ENCODE peak calls at places on chromosomes 13 and 19, in five cellular contexts. H, P, K, U and X are unnamed samples. For H3K27me3, the result is how much of the 10 kb centered on the place peaks cover.

GRCh38 chr13:74560325-74560724 is 426.1 kb upstream of the KLF12 start:
- DNase-seq in U (no peak), K (no peak), H (no peak), P (no peak), X (no peak)

GRCh38 chr13:42574011-42574410 is at the start of gene TNFSF11:
- DNase-seq in U (no peak), H (no peak), K (peak), P (no peak), X (peak)

GRCh38 chr19:2770055-2771013 is 12.7 kb downstream of the SGTA start:
- DNase-seq in H (no peak), P (no peak), K (no peak), U (peak), X (peak)

GRCh38 chr19:43668406-43669158 is 1.4 kb downstream of the PLAUR start:
- DNase-seq in K (peak), U (peak), H (peak), P (peak), X (peak)

GRCh38 chr13:30346159-30346788 is 38.9 kb upstream of the KATNAL1 start:
- DNase-seq in H (peak), U (no peak), P (no peak), K (no peak), X (no peak)

GRCh38 chr13:72527333-72527732 is 200.1 kb downstream of the MZT1 start:
- DNase-seq in P (no peak), U (no peak), K (no peak), H (no peak), X (no peak)

GRCh38 chr19:55258828-55259539 is at the start of gene PPP6R1:
- DNase-seq in U (peak), P (peak), K (peak), H (peak), X (peak)

GRCh38 chr19:16104722-16105121 is 7.0 kb upstream of the RAB8A start:
- DNase-seq in K (peak), H (no peak), U (no peak), P (no peak), X (no peak)

GRCh38 chr13:109547942-109548860 is 238.2 kb downstream of the IRS2 start:
- DNase-seq in H (no peak), K (no peak), P (no peak), U (no peak), X (no peak)

GRCh38 chr13:112210401-112210800 is 143.5 kb downstream of the SOX1 start:
- DNase-seq in H (no peak), K (no peak), U (no peak), P (no peak), X (no peak)

GRCh38 chr13:112212533-112212932 is 145.6 kb downstream of the SOX1 start:
- DNase-seq in H (no peak), U (no peak), K (no peak), P (no peak), X (no peak)

GRCh38 chr13:112217431-112217830 is 150.5 kb downstream of the SOX1 start:
- DNase-seq in H (no peak), P (no peak), U (no peak), K (no peak), X (no peak)

GRCh38 chr13:112215871-112216270 is 148.9 kb downstream of the SOX1 start:
- DNase-seq in K (no peak), U (no peak), P (no peak), H (no peak), X (no peak)

DNA sequence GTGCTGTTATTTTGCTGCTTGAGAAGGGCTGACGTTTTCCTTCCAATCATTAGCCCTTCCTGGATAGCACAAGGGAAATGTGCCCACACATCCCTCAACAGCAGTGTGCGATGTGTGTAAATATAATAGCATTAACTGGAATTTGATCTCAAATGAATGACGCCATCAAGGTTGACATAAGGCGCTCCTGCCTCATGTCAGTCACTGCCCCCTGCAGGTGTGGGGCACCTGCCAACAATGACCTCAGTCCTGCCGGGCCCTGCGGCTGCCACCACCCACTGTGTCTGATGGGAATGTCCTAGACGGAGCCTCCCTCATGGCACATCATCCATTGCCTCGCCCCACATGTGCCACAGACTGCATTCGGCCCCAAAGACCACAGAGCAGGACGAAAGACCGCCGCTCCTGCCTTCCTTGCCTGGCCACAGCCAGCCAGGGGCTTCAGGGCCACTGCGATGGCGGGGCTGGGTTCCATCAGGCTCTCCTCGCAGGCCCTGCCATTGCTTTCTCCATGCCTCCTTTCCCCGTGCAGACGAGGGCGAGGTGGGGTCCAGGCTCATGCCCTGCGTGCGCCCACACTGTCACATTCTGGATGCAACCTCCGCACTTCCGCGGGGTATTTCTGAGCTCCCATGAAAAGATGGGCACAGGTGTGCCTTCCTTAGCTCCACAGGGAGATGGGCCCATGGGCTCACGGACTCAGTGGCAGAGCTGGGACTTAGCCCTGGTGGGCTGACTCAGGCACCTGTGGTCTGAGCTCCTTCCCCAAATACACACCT is 146.7 kb downstream of the SOX1 start:
- DNase-seq in P (no peak), U (no peak), H (no peak), K (no peak), X (no peak)
- H3K4me3 ChIP-seq in P (no peak), U (no peak), H (no peak), K (no peak), X (no peak)

DNA sequence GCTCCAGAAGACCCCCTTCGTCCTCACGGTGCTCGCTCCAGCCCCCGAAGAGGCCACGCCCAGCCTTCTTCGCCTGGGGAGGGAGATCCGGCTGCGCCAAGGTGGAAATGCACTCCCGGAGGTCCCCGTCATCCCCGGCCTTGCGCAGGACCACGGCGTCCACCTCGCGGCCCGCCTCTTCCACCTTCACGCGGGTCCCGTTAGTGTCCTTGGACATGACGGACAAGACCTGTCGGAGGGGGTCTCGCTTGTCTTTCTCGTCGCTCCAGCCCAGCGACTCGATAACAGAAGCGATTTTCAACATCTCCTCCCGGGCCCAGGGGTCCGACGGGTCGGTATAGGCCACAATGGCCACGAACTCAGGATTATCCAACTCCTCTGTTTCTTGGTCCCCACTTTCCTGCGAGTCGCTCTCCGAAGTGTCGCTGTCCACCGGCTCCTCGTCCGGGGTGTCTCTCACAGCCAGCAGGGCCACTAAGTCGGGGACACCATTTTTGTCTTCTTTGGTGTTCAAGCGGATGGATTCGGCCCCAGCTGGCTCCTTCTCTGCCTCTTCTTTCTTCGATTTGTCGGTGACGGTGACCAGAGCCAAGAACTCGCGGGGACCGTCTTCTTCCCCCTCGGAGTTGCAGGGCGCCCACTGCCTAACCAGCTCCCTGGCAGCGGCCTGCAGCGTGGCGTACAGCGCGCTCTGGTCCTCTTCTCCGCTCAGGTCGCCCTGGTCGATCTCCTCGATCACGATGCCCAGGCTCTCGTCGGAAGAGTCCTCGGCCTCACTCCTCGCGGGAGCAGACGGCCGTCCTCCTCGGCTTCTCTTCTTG is 1.3 kb downstream of the PNMA8B start:
- DNase-seq in P (no peak), K (peak), H (no peak), U (no peak), X (peak)
- H3K27me3 ChIP-seq in P (under half), K (under half), H (under half), U (under half), X (half or more)

GRCh38 chr13:113087923-113088690 is 17.5 kb upstream of the F7 start:
- DNase-seq in H (no peak), U (no peak), P (no peak), K (no peak), X (no peak)
- H3K4me3 ChIP-seq in H (no peak), U (no peak), P (no peak), K (no peak), X (no peak)

GRCh38 chr19:47024502-47024901 is 4.9 kb downstream of the NPAS1 start:
- DNase-seq in P (no peak), K (peak), H (no peak), U (no peak), X (no peak)
- H3K27me3 ChIP-seq in P (under half), K (under half), H (half or more), U (under half), X (half or more)

DNA sequence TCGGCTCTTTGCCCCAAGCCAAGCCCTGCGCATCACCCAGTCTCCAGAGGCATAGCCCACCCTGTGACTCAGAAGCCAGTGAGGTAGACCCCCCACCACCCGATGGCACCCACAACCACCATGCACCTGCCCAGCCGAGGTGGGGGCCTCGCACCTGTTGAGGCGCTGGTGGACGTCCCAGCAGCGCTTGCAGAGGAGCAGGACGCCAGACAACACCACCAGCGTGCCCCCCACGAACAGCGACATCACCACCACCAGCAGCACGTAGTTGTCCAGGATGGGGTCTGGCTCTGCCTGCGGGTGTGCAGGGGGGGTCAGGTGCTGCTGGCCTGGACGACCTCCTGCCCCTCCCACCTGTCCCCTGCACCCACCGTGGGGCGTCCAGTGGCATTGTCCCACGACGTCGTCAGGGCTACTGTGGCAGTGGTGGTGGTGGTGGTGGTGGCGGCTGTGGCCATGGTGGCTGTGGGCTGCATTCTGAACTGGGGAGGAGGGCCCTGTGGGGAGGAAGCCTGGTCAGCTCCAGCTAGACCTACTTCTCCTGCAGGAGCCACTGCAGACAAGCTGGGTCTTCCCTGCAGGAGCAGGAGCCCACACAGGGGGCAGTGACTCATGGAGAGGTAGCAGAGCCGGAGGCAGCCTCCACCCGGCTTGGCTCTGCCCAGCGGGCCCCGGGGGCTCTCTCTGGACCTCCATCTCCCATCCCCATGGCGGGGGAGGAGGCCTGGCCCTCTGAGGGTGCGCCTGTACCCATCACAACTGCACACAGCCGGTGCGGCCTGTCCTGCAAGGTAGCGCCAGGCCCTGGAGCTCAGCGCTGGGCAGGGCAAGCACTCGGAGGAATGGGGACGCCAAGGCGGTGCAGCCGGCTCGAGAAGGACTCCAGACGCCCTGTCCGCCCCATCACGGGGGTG is 1.9 kb downstream of the CBARP start:
- DNase-seq in H (no peak), K (peak), P (no peak), U (no peak), X (no peak)
- H3K4me3 ChIP-seq in H (no peak), K (peak), P (no peak), U (no peak), X (peak)

GRCh38 chr13:50124536-50125305 is 109.5 kb downstream of the KCNRG start:
- DNase-seq in P (no peak), U (peak), H (peak), K (peak), X (peak)

GRCh38 chr13:50126378-50127016 is 111.3 kb downstream of the KCNRG start:
- DNase-seq in U (no peak), H (no peak), P (no peak), K (peak), X (peak)

GRCh38 chr13:50125306-50125555 is 110.0 kb downstream of the KCNRG start:
- DNase-seq in H (no peak), K (no peak), U (no peak), P (no peak), X (no peak)

GRCh38 chr13:50127017-50127725 is 111.9 kb downstream of the KCNRG start:
- DNase-seq in U (peak), P (no peak), K (peak), H (peak), X (peak)

GRCh38 chr13:50125556-50126377 is 110.5 kb downstream of the KCNRG start:
- DNase-seq in P (peak), H (peak), U (peak), K (peak), X (peak)
- H3K27me3 ChIP-seq in P (under half), H (under half), U (under half), K (under half), X (half or more)

GRCh38 chr19:6239871-6240676 is 39.7 kb downstream of the MLLT1 start:
- DNase-seq in U (no peak), K (peak), P (no peak), H (no peak), X (peak)

GRCh38 chr19:6239401-6239844 is 40.4 kb downstream of the MLLT1 start:
- DNase-seq in K (peak), H (no peak), P (no peak), U (peak), X (no peak)

GRCh38 chr19:6236310-6237291 is 43.2 kb downstream of the MLLT1 start:
- DNase-seq in P (no peak), U (peak), K (peak), H (no peak), X (peak)

GRCh38 chr19:6238256-6238642 is 41.5 kb downstream of the MLLT1 start:
- DNase-seq in U (no peak), P (no peak), K (no peak), H (no peak), X (no peak)

GRCh38 chr19:6238643-6239281 is 41.0 kb downstream of the MLLT1 start:
- DNase-seq in P (no peak), K (peak), U (peak), H (no peak), X (peak)
- H3K4me3 ChIP-seq in P (peak), K (no peak), U (peak), H (no peak), X (no peak)

GRCh38 chr19:51005248-51005647 is 3.8 kb upstream of the KLK8 start:
- DNase-seq in U (no peak), K (no peak), P (no peak), H (no peak), X (no peak)
- H3K27me3 ChIP-seq in U (under half), K (under half), P (under half), H (under half), X (under half)